ENCODE peak calls at places on chromosome 1, in ten cellular contexts. K is effector CD4-positive, alpha-beta T cell; P is activated naive CD4-positive, alpha-beta T cell; S is ACHN; I is activated CD4-positive, alpha-beta T cell treated with anti-CD3 and anti-CD28 coated beads, Interleukin-2, amount 10 ng/mL, durations not matched to agents 24 days and 14 days; B is COR-L47; W is D341Med; C is AG04449; O is CD8-positive, alpha-beta T cell; V is T47D. U is an unnamed sample.

GRCh38 chr1:169019419-169020058 is 87.0 kb upstream of the ATP1B1 start:
- DNase-seq in V (no peak), I (no peak), K (no peak), P (no peak), O (no peak), W (no peak), S (no peak), C (no peak), B (peak; percentile 44), U (peak; percentile 82)

GRCh38 chr1:89938171-89939055 is 56.5 kb upstream of the ZNF326 start:
- DNase-seq in C (no peak), O (no peak), W (no peak), K (no peak), S (peak; percentile 48), I (no peak), B (no peak), V (no peak), P (no peak), U (no peak)

GRCh38 chr1:225335098-225335795 is 92.6 kb downstream of the LBR start:
- DNase-seq in I (no peak), B (no peak), O (no peak), C (no peak), V (no peak), K (no peak), P (no peak), S (no peak), W (no peak), U (no peak)

GRCh38 chr1:12144236-12144635 is 22.6 kb upstream of the TNFRSF1B start:
- DNase-seq in B (no peak), V (no peak), K (no peak), I (no peak), P (no peak), C (no peak), S (no peak), O (no peak), W (no peak), U (no peak)

GRCh38 chr1:17215545-17215890 is 10.6 kb downstream of the PADI1 start:
- DNase-seq in B (no peak), C (no peak), V (no peak), I (no peak), P (no peak), K (no peak), O (no peak), S (no peak), W (no peak), U (no peak)

GRCh38 chr1:159781992-159782391 is 1.2 kb downstream of the DUSP23 start:
- DNase-seq in C (no peak), B (no peak), I (no peak), P (no peak), K (no peak), V (no peak), O (no peak), W (no peak), S (no peak), U (no peak)

GRCh38 chr1:186617860-186618780 is 62.1 kb downstream of the PTGS2 start:
- DNase-seq in C (no peak), W (no peak), I (peak; percentile 88), K (no peak), O (peak; percentile 23), V (peak; percentile 44), S (no peak), P (no peak), B (no peak), U (no peak)

GRCh38 chr1:2540816-2541492 is 10.9 kb upstream of the HES5 start:
- DNase-seq in S (no peak), C (no peak), I (no peak), B (no peak), W (no peak), P (no peak), K (no peak), V (no peak), O (no peak), U (no peak)

U was measured in NCI-H146.